ENCODE peak calls at places on chromosomes 2 and 18, in seven cellular contexts. E, R, F, L, Y, J and T are unnamed samples.

GRCh38 chr2:12717988-12718661 is 1.4 kb downstream of the TRIB2 start:
- DNase-seq in E (no peak), R (peak; percentile 34), F (peak; percentile 51), L (peak; percentile 31), Y (peak; percentile 65), J (no peak), T (no peak)

GRCh38 chr2:85892216-85892944 is 3.6 kb upstream of the ST3GAL5 start:
- DNase-seq in E (no peak), R (no peak), F (no peak), L (no peak), Y (no peak), J (no peak), T (no peak)

GRCh38 chr18:67417864-67418523 is 98.5 kb downstream of the DSEL start:
- DNase-seq in E (no peak), R (no peak), F (no peak), L (no peak), Y (no peak), J (no peak), T (no peak)

GRCh38 chr18:9109523-9109922 is 7.0 kb downstream of the NDUFV2 start:
- DNase-seq in E (no peak), R (no peak), F (no peak), L (no peak), Y (no peak), J (no peak), T (no peak)

GRCh38 chr2:113234721-113235346 is 43.9 kb downstream of the PAX8 start:
- DNase-seq in E (no peak), R (no peak), F (no peak), L (no peak), Y (no peak), J (no peak), T (no peak)

GRCh38 chr2:109437325-109438090 is 176.3 kb downstream of the SEPTIN10 start:
- DNase-seq in E (no peak), R (no peak), F (no peak), L (peak; percentile 28), Y (no peak), J (peak; percentile 86), T (no peak)

GRCh38 chr2:48227617-48228344 is 302.2 kb upstream of the STON1 start:
- DNase-seq in E (no peak), R (no peak), F (no peak), L (no peak), Y (no peak), J (no peak), T (no peak)

GRCh38 chr2:120373424-120373823 is 27.5 kb downstream of the INHBB start:
- DNase-seq in E (no peak), R (no peak), F (no peak), L (no peak), Y (no peak), J (no peak), T (no peak)

GRCh38 chr2:203175371-203175770 is 63.4 kb upstream of the CYP20A1 start:
- DNase-seq in E (no peak), R (no peak), F (no peak), L (no peak), Y (no peak), J (no peak), T (no peak)

GRCh38 chr2:239114616-239115265 is 266.9 kb downstream of the TWIST2 start:
- DNase-seq in E (no peak), R (no peak), F (no peak), L (no peak), Y (no peak), J (no peak), T (no peak)

GRCh38 chr2:186456941-186457340 is 29.1 kb upstream of the ZC3H15 start:
- DNase-seq in E (no peak), R (no peak), F (no peak), L (no peak), Y (no peak), J (no peak), T (no peak)

GRCh38 chr2:46032996-46033395 is 264.2 kb upstream of the EPAS1 start:
- DNase-seq in E (no peak), R (no peak), F (no peak), L (no peak), Y (no peak), J (no peak), T (no peak)

GRCh38 chr2:12177052-12177994 is 430.9 kb downstream of the LPIN1 start:
- DNase-seq in E (no peak), R (peak; percentile 27), F (no peak), L (peak; percentile 24), Y (no peak), J (no peak), T (peak; percentile 71)

GRCh38 chr2:172496096-172496709 is 59.7 kb upstream of the PDK1 start:
- DNase-seq in E (peak; percentile 42), R (no peak), F (no peak), L (no peak), Y (no peak), J (no peak), T (no peak)

GRCh38 chr2:46844443-46844842 is 71.2 kb downstream of the MCFD2 start:
- DNase-seq in E (no peak), R (no peak), F (no peak), L (no peak), Y (no peak), J (no peak), T (no peak)

GRCh38 chr2:20563833-20564232 is 87.1 kb downstream of the HS1BP3 start:
- DNase-seq in E (no peak), R (no peak), F (no peak), L (no peak), Y (no peak), J (no peak), T (no peak)

GRCh38 chr2:12451726-12452125 is 265.0 kb upstream of the TRIB2 start:
- DNase-seq in E (no peak), R (no peak), F (no peak), L (no peak), Y (no peak), J (no peak), T (no peak)

GRCh38 chr2:3311601-3312000 is 66.0 kb downstream of the EIPR1 start:
- DNase-seq in E (no peak), R (no peak), F (no peak), L (no peak), Y (no peak), J (no peak), T (no peak)